ENCODE peak calls at places on chromosomes 11 and 22, in eight cellular contexts. D, W, L, H, O, Y, K and V are unnamed samples.

GRCh38 chr11:105298174-105298573 is 158.6 kb upstream of the CARD18 start:
- DNase-seq in O (no peak), K (no peak), D (no peak), W (no peak), L (peak), Y (no peak), H (no peak), V (no peak)

GRCh38 chr11:65180877-65181568 is 705 bp upstream of the CAPN1 start:
- DNase-seq in Y (peak), D (peak), O (peak), W (peak), K (peak), L (peak), H (peak), V (peak)

GRCh38 chr22:35684270-35684700 is 33.4 kb upstream of the APOL5 start:
- DNase-seq in L (peak), D (no peak), K (peak), H (peak), Y (no peak), W (no peak), O (no peak), V (no peak)

GRCh38 chr11:48116843-48117242 is 99.8 kb upstream of the OR4B1 start:
- DNase-seq in H (no peak), K (no peak), Y (no peak), O (no peak), L (peak), W (no peak), D (no peak), V (no peak)

GRCh38 chr11:87851234-87851633 is 324.0 kb downstream of the RAB38 start:
- DNase-seq in H (no peak), L (no peak), D (no peak), Y (no peak), W (no peak), O (no peak), K (no peak), V (peak)

GRCh38 chr11:27024865-27025264 is 15.8 kb upstream of the BBOX1 start:
- DNase-seq in L (no peak), H (no peak), W (no peak), K (no peak), Y (no peak), O (no peak), D (no peak), V (no peak)

GRCh38 chr11:74453373-74453975 is 13.9 kb downstream of the KCNE3 start:
- DNase-seq in H (peak), O (peak), W (peak), Y (peak), D (peak), K (peak), L (peak), V (peak)

GRCh38 chr11:126310229-126310991 is 6.5 kb downstream of the DCPS start:
- DNase-seq in H (peak), K (peak), O (peak), L (peak), Y (peak), D (peak), W (peak), V (peak)

GRCh38 chr11:93169950-93170561 is 27.7 kb downstream of the SLC36A4 start:
- DNase-seq in L (peak), O (no peak), W (no peak), H (peak), Y (no peak), K (no peak), D (no peak), V (peak)

GRCh38 chr22:44448271-44448780 is 49.7 kb downstream of the RTL6 start:
- DNase-seq in H (peak), L (no peak), K (no peak), O (peak), W (peak), D (peak), Y (no peak), V (peak)

GRCh38 chr11:69510471-69511357 is 29.3 kb downstream of the LINC01488 start:
- DNase-seq in W (peak), D (no peak), H (peak), L (no peak), O (no peak), K (no peak), Y (no peak), V (peak)

GRCh38 chr11:117374316-117374715 is 46.7 kb downstream of the CEP164 start:
- DNase-seq in Y (no peak), K (no peak), O (no peak), L (no peak), W (no peak), H (no peak), D (no peak), V (no peak)

GRCh38 chr11:73389134-73389525 is 12.9 kb downstream of the RELT start:
- DNase-seq in D (no peak), K (no peak), O (no peak), H (no peak), Y (no peak), W (no peak), L (no peak), V (peak)

GRCh38 chr11:96095884-96096301 is 172.0 kb upstream of the MTMR2 start:
- DNase-seq in O (peak), L (no peak), Y (no peak), K (no peak), H (peak), W (no peak), D (no peak), V (peak)

GRCh38 chr11:25737071-25737675 is 594.8 kb upstream of the ANO3 start:
- DNase-seq in Y (no peak), D (no peak), K (no peak), W (no peak), H (no peak), L (no peak), O (no peak), V (no peak)

GRCh38 chr11:85685820-85686459 is at the start of gene CCDC89:
- DNase-seq in L (peak), K (no peak), H (peak), O (peak), Y (peak), W (peak), D (peak), V (no peak)

GRCh38 chr11:2432171-2432621 is 12.1 kb downstream of the TRPM5 start:
- DNase-seq in O (no peak), W (peak), D (peak), Y (no peak), K (no peak), H (no peak), L (no peak), V (no peak)

GRCh38 chr11:72015511-72016061 is 16.9 kb downstream of the IL18BP start:
- DNase-seq in D (no peak), L (peak), W (no peak), H (peak), Y (no peak), O (no peak), K (peak), V (no peak)

GRCh38 chr22:49509016-49509415 is 318.7 kb downstream of the BRD1 start:
- DNase-seq in O (no peak), K (no peak), Y (no peak), W (no peak), H (no peak), L (no peak), D (no peak), V (no peak)

GRCh38 chr11:126392638-126393023 is 37.1 kb downstream of the ST3GAL4 start:
- DNase-seq in K (no peak), W (peak), H (no peak), D (no peak), O (no peak), L (no peak), Y (no peak), V (no peak)

GRCh38 chr11:103842795-103843194 is 193.6 kb upstream of the DDI1 start:
- DNase-seq in L (peak), H (no peak), K (no peak), Y (no peak), D (no peak), O (no peak), W (no peak), V (no peak)

GRCh38 chr11:58658553-58659080 is 36.2 kb downstream of the CNTF start:
- DNase-seq in O (no peak), L (no peak), H (no peak), D (no peak), Y (no peak), K (no peak), W (no peak), V (peak)

GRCh38 chr11:125784678-125785077 is 3.2 kb upstream of the PATE3 start:
- DNase-seq in D (no peak), H (no peak), K (no peak), Y (no peak), O (no peak), W (no peak), L (no peak), V (no peak)

GRCh38 chr22:25060522-25061071 is 108.1 kb downstream of the KIAA1671 start:
- DNase-seq in L (no peak), D (no peak), H (no peak), W (no peak), K (no peak), O (no peak), Y (no peak), V (peak)

GRCh38 chr11:57214494-57214893 is 22.6 kb downstream of the APLNR start:
- DNase-seq in K (no peak), D (no peak), O (no peak), L (no peak), H (peak), Y (no peak), W (no peak), V (peak)

GRCh38 chr22:46578824-46579561 is 41.2 kb upstream of the GRAMD4 start:
- DNase-seq in H (peak), D (peak), O (peak), K (peak), Y (no peak), L (peak), W (peak), V (no peak)

GRCh38 chr11:75717608-75718403 is at the start of gene MOGAT2:
- DNase-seq in W (no peak), H (no peak), O (peak), L (no peak), D (peak), Y (no peak), K (no peak), V (no peak)

GRCh38 chr11:61198391-61198790 is 4.9 kb upstream of the PGA3 start:
- DNase-seq in K (no peak), H (no peak), L (no peak), D (no peak), O (no peak), W (no peak), Y (no peak), V (no peak)

GRCh38 chr11:21588754-21589153 is 604.1 kb upstream of the ANO5 start:
- DNase-seq in D (no peak), L (no peak), O (no peak), Y (no peak), K (no peak), H (no peak), W (no peak), V (no peak)

GRCh38 chr11:74371269-74372039 is 26.8 kb downstream of the PGM2L1 start:
- DNase-seq in W (no peak), Y (no peak), D (no peak), K (no peak), L (no peak), O (no peak), H (no peak), V (peak)

GRCh38 chr22:46737105-46737975 is 712 bp downstream of the CERK start:
- DNase-seq in W (peak), D (peak), H (peak), Y (no peak), O (peak), L (peak), K (peak), V (peak)

GRCh38 chr11:29173660-29174062 is 843.2 kb downstream of the KCNA4 start:
- DNase-seq in W (no peak), O (no peak), H (no peak), Y (no peak), K (no peak), L (no peak), D (no peak), V (peak)

GRCh38 chr22:50294319-50294656 is 13.2 kb downstream of the PLXNB2 start:
- DNase-seq in Y (no peak), H (no peak), W (no peak), L (no peak), D (no peak), O (no peak), K (no peak), V (no peak)

GRCh38 chr11:126398296-126398695 is 42.8 kb downstream of the ST3GAL4 start:
- DNase-seq in Y (no peak), W (no peak), L (no peak), H (no peak), O (no peak), K (no peak), D (no peak), V (no peak)

GRCh38 chr22:43113516-43114251 is 3.1 kb downstream of the BIK start:
- DNase-seq in H (no peak), O (peak), D (no peak), L (no peak), W (no peak), K (no peak), Y (no peak), V (no peak)

GRCh38 chr11:1162498-1163311 is 5.0 kb downstream of the MUC5AC start:
- DNase-seq in L (no peak), Y (no peak), W (peak), K (no peak), O (no peak), H (no peak), D (no peak), V (no peak)

GRCh38 chr11:1161410-1162152 is 3.8 kb downstream of the MUC5AC start:
- DNase-seq in K (no peak), H (no peak), D (peak), O (peak), Y (no peak), W (peak), L (no peak), V (no peak)

GRCh38 chr11:1163321-1163910 is 5.7 kb downstream of the MUC5AC start:
- DNase-seq in W (no peak), H (no peak), K (no peak), Y (no peak), O (no peak), L (no peak), D (peak), V (no peak)

GRCh38 chr11:1160231-1161101 is 2.7 kb downstream of the MUC5AC start:
- DNase-seq in K (no peak), H (no peak), O (peak), W (peak), D (peak), L (no peak), Y (no peak), V (no peak)

GRCh38 chr11:1162153-1162497 is 4.4 kb downstream of the MUC5AC start:
- DNase-seq in W (no peak), O (no peak), Y (no peak), K (no peak), D (no peak), H (no peak), L (no peak), V (no peak)
- TF ChIP-seq CTCF in W (no peak), O (no peak), Y (no peak), K (no peak), D (no peak), H (no peak), L (no peak), V (no peak)

GRCh38 chr11:35013514-35014191 is 97.2 kb downstream of the PDHX start:
- DNase-seq in K (no peak), O (no peak), D (no peak), H (no peak), L (peak), Y (no peak), W (no peak), V (no peak)
- H3K27ac ChIP-seq in K (no peak), O (peak), D (no peak), H (no peak), L (no peak), Y (no peak), W (peak), V (no peak)

DNA sequence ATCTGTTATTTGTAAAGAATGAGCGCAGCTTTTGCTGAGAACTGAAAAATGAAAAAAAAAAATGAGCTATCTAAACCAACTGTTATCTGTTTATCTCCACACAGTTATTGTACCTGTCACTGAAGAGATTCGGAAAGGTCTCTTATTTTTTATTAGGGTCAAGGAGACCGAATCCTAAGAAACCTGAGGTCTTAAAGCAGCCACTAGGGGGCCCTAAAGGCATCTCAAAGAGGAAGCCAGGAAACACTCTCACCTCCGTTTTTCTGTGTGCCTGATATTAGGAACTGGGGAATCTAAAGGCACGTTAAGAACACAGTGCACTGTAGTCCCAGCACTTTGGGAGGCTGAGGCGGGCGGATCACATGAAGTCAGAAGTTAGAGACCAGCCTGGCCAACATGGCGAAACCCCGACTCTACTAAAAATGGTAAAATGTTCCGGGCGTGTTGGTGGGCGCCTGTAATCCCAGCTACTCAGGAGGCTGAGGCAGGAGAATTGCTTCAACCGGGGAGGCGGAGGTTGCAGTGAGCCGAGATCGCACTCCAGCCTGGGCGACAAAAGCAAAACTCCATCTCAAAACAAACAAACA is 3.5 kb upstream of the LARGE1 start:
- DNase-seq in O (peak), W (no peak), L (peak), D (no peak), Y (peak), K (peak), H (peak), V (peak)
- TF ChIP-seq CTCF in O (peak), W (peak), L (peak), D (peak), Y (peak), K (peak), H (peak), V (peak)

GRCh38 chr11:118887219-118887618 is 3.5 kb downstream of the CXCR5 start:
- DNase-seq in K (no peak), O (no peak), Y (no peak), H (no peak), W (no peak), D (no peak), L (no peak), V (no peak)
- H3K27ac ChIP-seq in K (no peak), O (peak), Y (no peak), H (peak), W (peak), D (peak), L (no peak), V (peak)

DNA sequence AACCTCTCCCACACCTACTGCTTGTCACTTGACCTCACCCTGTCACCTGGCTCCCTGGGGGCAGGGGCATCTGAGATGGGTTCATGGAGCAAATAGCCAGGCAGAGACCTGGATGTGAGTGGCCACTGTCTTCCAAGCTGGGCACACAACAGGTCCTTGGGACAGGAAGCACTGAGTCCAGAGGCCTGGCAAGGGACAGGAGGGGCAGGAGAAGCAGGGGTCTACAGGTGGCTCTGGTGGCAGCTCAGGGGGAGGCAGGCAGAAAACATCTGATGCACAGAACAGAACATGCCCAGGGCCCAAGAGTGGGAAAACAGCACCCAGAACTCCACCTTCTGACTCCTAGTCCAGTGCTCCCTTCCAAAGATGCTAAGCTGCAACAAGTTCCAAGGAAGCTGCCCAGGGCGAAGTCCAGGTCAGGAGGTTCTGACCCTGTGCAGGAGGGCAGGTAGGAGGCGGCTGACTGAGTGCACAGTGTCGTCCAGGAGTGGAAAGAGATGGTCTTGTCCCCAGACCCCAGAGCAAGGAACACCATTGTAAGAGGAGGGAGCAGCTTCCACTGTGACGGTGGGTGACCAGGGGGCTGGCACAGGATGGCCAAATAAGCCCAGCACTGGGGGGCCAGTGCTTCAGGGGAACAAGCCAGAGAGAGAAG is 3.5 kb downstream of the TNFRSF13C start:
- DNase-seq in H (no peak), K (no peak), D (no peak), L (no peak), Y (no peak), O (no peak), W (no peak), V (no peak)
- TF ChIP-seq CTCF in H (no peak), K (no peak), D (no peak), L (no peak), Y (no peak), O (no peak), W (no peak), V (no peak)

GRCh38 chr11:86793307-86793706 is 7.0 kb upstream of the PRSS23 start:
- DNase-seq in Y (no peak), K (no peak), D (no peak), O (no peak), L (no peak), W (no peak), H (no peak), V (no peak)
- H3K27ac ChIP-seq in Y (no peak), K (no peak), D (no peak), O (no peak), L (no peak), W (no peak), H (no peak), V (no peak)